ENCODE peak calls at places on chromosomes 1 and 21, in eight cellular contexts. One of them, this sample, is unnamed.

GRCh38 chr1:231387770-231388669 is 34.1 kb downstream of the EGLN1 start:
- DNase-seq in PC-3: peak; percentile 74
- DNase-seq in neural progenitor cell: no peak
- DNase-seq in MM.1S: no peak
- DNase-seq in GM23338: no peak
- DNase-seq in hepatocyte: no peak
- DNase-seq in SK-N-SH: no peak
- DNase-seq in HCT116: no peak
- DNase-seq in this sample: peak; percentile 43

GRCh38 chr1:24861821-24862727 is 68.0 kb downstream of the RUNX3 start:
- DNase-seq in neural progenitor cell: peak; percentile 13
- DNase-seq in MM.1S: no peak
- DNase-seq in HCT116: no peak
- DNase-seq in hepatocyte: peak; percentile 55
- DNase-seq in GM23338: peak; percentile 28
- DNase-seq in SK-N-SH: no peak
- DNase-seq in PC-3: peak; percentile 52
- DNase-seq in this sample: peak; percentile 51

GRCh38 chr1:4657920-4658585 is 3.6 kb downstream of the AJAP1 start:
- DNase-seq in PC-3: no peak
- DNase-seq in GM23338: no peak
- DNase-seq in SK-N-SH: peak; percentile 49
- DNase-seq in hepatocyte: no peak
- DNase-seq in MM.1S: no peak
- DNase-seq in HCT116: no peak
- DNase-seq in neural progenitor cell: peak; percentile 18
- DNase-seq in this sample: no peak

GRCh38 chr1:232377494-232377770 is 252.5 kb downstream of the SIPA1L2 start:
- DNase-seq in GM23338: no peak
- DNase-seq in MM.1S: no peak
- DNase-seq in HCT116: peak; percentile 63
- DNase-seq in hepatocyte: peak; percentile 23
- DNase-seq in neural progenitor cell: no peak
- DNase-seq in PC-3: peak; percentile 74
- DNase-seq in SK-N-SH: no peak
- DNase-seq in this sample: peak; percentile 50

GRCh38 chr21:44881586-44881939 is 8.1 kb upstream of the PTTG1IP start:
- DNase-seq in neural progenitor cell: no peak
- DNase-seq in MM.1S: no peak
- DNase-seq in HCT116: no peak
- DNase-seq in hepatocyte: no peak
- DNase-seq in GM23338: no peak
- DNase-seq in PC-3: no peak
- DNase-seq in SK-N-SH: peak; percentile 10
- DNase-seq in this sample: no peak

GRCh38 chr1:36352910-36353878 is 29.7 kb upstream of the EVA1B start:
- DNase-seq in PC-3: peak; percentile 78
- DNase-seq in HCT116: no peak
- DNase-seq in MM.1S: no peak
- DNase-seq in GM23338: no peak
- DNase-seq in SK-N-SH: no peak
- DNase-seq in hepatocyte: no peak
- DNase-seq in neural progenitor cell: no peak
- DNase-seq in this sample: peak; percentile 90

GRCh38 chr1:151693057-151693651 is 23.4 kb downstream of the CELF3 start:
- DNase-seq in PC-3: peak; percentile 72
- DNase-seq in GM23338: peak; percentile 70
- DNase-seq in hepatocyte: peak; percentile 60
- DNase-seq in neural progenitor cell: peak; percentile 64
- DNase-seq in HCT116: peak; percentile 23
- DNase-seq in MM.1S: no peak
- DNase-seq in SK-N-SH: peak; percentile 72
- DNase-seq in this sample: peak; percentile 65

GRCh38 chr21:25818156-25818950 is 83.6 kb downstream of the GABPA start:
- DNase-seq in SK-N-SH: no peak
- DNase-seq in HCT116: no peak
- DNase-seq in GM23338: peak; percentile 16
- DNase-seq in MM.1S: peak; percentile 18
- DNase-seq in PC-3: no peak
- DNase-seq in hepatocyte: no peak
- DNase-seq in neural progenitor cell: peak; percentile 5
- DNase-seq in this sample: no peak

GRCh38 chr1:74395492-74395891 is 116.9 kb downstream of the LRRC53 start:
- DNase-seq in HCT116: no peak
- DNase-seq in PC-3: no peak
- DNase-seq in SK-N-SH: no peak
- DNase-seq in MM.1S: no peak
- DNase-seq in neural progenitor cell: no peak
- DNase-seq in GM23338: no peak
- DNase-seq in hepatocyte: no peak
- DNase-seq in this sample: peak; percentile 7

GRCh38 chr1:39076127-39076798 is 50.1 kb downstream of the NDUFS5 start:
- DNase-seq in hepatocyte: peak; percentile 44
- DNase-seq in GM23338: no peak
- DNase-seq in HCT116: no peak
- DNase-seq in PC-3: peak; percentile 41
- DNase-seq in SK-N-SH: no peak
- DNase-seq in neural progenitor cell: no peak
- DNase-seq in MM.1S: no peak
- DNase-seq in this sample: peak; percentile 68

GRCh38 chr1:207248544-207249206 is 72.8 kb upstream of the CD55 start:
- DNase-seq in PC-3: no peak
- DNase-seq in MM.1S: no peak
- DNase-seq in neural progenitor cell: no peak
- DNase-seq in HCT116: no peak
- DNase-seq in GM23338: no peak
- DNase-seq in SK-N-SH: no peak
- DNase-seq in hepatocyte: no peak
- DNase-seq in this sample: peak; percentile 32

GRCh38 chr1:200483491-200484143 is 73.8 kb upstream of the ZNF281 start:
- DNase-seq in GM23338: peak; percentile 42
- DNase-seq in SK-N-SH: peak; percentile 28
- DNase-seq in hepatocyte: peak; percentile 82
- DNase-seq in MM.1S: no peak
- DNase-seq in neural progenitor cell: peak; percentile 26
- DNase-seq in HCT116: peak; percentile 91
- DNase-seq in PC-3: peak; percentile 100
- DNase-seq in this sample: peak; percentile 99

GRCh38 chr1:153774780-153775431 is at the start of gene SLC27A3:
- DNase-seq in HCT116: peak; percentile 27
- DNase-seq in hepatocyte: peak; percentile 79
- DNase-seq in neural progenitor cell: peak; percentile 58
- DNase-seq in SK-N-SH: peak; percentile 88
- DNase-seq in GM23338: peak; percentile 64
- DNase-seq in PC-3: peak; percentile 53
- DNase-seq in MM.1S: no peak
- DNase-seq in this sample: no peak

GRCh38 chr1:214281030-214281901 is at the start of gene SMYD2:
- DNase-seq in SK-N-SH: peak; percentile 93
- DNase-seq in HCT116: peak; percentile 36
- DNase-seq in MM.1S: peak; percentile 78
- DNase-seq in hepatocyte: peak; percentile 88
- DNase-seq in PC-3: peak; percentile 77
- DNase-seq in GM23338: peak; percentile 83
- DNase-seq in neural progenitor cell: peak; percentile 78
- DNase-seq in this sample: peak; percentile 87

DNA sequence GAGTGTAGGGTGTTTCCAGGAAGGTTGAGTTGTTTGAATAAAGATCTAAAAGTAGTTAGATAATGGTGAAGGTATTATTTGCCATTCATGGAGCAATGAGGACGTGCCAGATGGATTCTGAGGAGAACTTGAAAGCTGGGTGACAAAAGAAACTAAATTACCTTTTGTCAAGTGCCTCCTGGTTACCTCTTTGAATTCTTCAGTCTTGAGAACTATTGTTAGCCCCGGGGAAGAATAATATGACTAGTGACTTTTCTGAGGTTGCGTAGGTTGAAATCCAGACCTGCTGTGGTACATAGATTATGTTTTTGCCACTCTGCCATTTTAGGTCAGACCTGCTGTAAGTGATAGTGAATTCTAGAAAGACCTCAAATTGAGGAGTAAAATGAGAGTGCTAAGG is 11.5 kb downstream of the LAMC1 start:
- DNase-seq in MM.1S: no peak
- DNase-seq in HCT116: no peak
- DNase-seq in SK-N-SH: no peak
- DNase-seq in hepatocyte: no peak
- DNase-seq in PC-3: no peak
- DNase-seq in neural progenitor cell: no peak
- DNase-seq in GM23338: no peak
- DNase-seq in this sample: no peak
- H3K79me2 ChIP-seq in MM.1S: no peaks in the 10 kb centered on the region
- H3K79me2 ChIP-seq in HCT116: peaks cover 74% of the 10 kb centered on the region
- H3K79me2 ChIP-seq in SK-N-SH: peaks cover 100% of the 10 kb centered on the region
- H3K79me2 ChIP-seq in hepatocyte: peaks cover 98% of the 10 kb centered on the region
- H3K79me2 ChIP-seq in PC-3: peaks cover 93% of the 10 kb centered on the region
- H3K79me2 ChIP-seq in neural progenitor cell: peaks cover 65% of the 10 kb centered on the region
- H3K79me2 ChIP-seq in GM23338: peaks cover 65% of the 10 kb centered on the region
- H3K79me2 ChIP-seq in this sample: peaks cover 100% of the 10 kb centered on the region

GRCh38 chr1:230107941-230108340 is 40.9 kb downstream of the GALNT2 start:
- DNase-seq in SK-N-SH: no peak
- DNase-seq in MM.1S: no peak
- DNase-seq in neural progenitor cell: no peak
- DNase-seq in GM23338: no peak
- DNase-seq in hepatocyte: no peak
- DNase-seq in PC-3: no peak
- DNase-seq in HCT116: no peak
- DNase-seq in this sample: no peak

GRCh38 chr1:230104395-230105244 is 37.6 kb downstream of the GALNT2 start:
- DNase-seq in MM.1S: peak; percentile 84
- DNase-seq in HCT116: peak; percentile 94
- DNase-seq in PC-3: peak; percentile 100
- DNase-seq in neural progenitor cell: peak; percentile 27
- DNase-seq in SK-N-SH: no peak
- DNase-seq in GM23338: peak; percentile 45
- DNase-seq in hepatocyte: peak; percentile 94
- DNase-seq in this sample: peak; percentile 100

GRCh38 chr1:230103341-230104173 is 36.5 kb downstream of the GALNT2 start:
- DNase-seq in MM.1S: peak; percentile 59
- DNase-seq in PC-3: peak; percentile 45
- DNase-seq in neural progenitor cell: no peak
- DNase-seq in SK-N-SH: no peak
- DNase-seq in HCT116: no peak
- DNase-seq in GM23338: no peak
- DNase-seq in hepatocyte: no peak
- DNase-seq in this sample: peak; percentile 63

GRCh38 chr1:230105245-230105753 is 38.3 kb downstream of the GALNT2 start:
- DNase-seq in HCT116: no peak
- DNase-seq in MM.1S: no peak
- DNase-seq in hepatocyte: no peak
- DNase-seq in PC-3: no peak
- DNase-seq in neural progenitor cell: no peak
- DNase-seq in GM23338: no peak
- DNase-seq in SK-N-SH: no peak
- DNase-seq in this sample: no peak

GRCh38 chr1:230105754-230106625 is 39.0 kb downstream of the GALNT2 start:
- DNase-seq in SK-N-SH: no peak
- DNase-seq in GM23338: no peak
- DNase-seq in PC-3: peak; percentile 99
- DNase-seq in neural progenitor cell: no peak
- DNase-seq in hepatocyte: peak; percentile 73
- DNase-seq in HCT116: peak; percentile 36
- DNase-seq in MM.1S: peak; percentile 34
- DNase-seq in this sample: peak; percentile 95
- TF ChIP-seq EZH2phosphoT487 in SK-N-SH: no peak
- TF ChIP-seq EZH2phosphoT487 in GM23338: no peak
- TF ChIP-seq EZH2phosphoT487 in PC-3: no peak
- TF ChIP-seq EZH2phosphoT487 in neural progenitor cell: no peak
- TF ChIP-seq EZH2phosphoT487 in hepatocyte: no peak
- TF ChIP-seq EZH2phosphoT487 in HCT116: no peak
- TF ChIP-seq EZH2phosphoT487 in MM.1S: no peak
- TF ChIP-seq EZH2phosphoT487 in this sample: no peak

GRCh38 chr1:12441414-12442105 is 176.4 kb downstream of the DHRS3 start:
- DNase-seq in PC-3: no peak
- DNase-seq in HCT116: no peak
- DNase-seq in neural progenitor cell: no peak
- DNase-seq in GM23338: no peak
- DNase-seq in SK-N-SH: no peak
- DNase-seq in hepatocyte: no peak
- DNase-seq in MM.1S: no peak
- DNase-seq in this sample: no peak
- H3K27me3 ChIP-seq in PC-3: no peaks in the 10 kb centered on the region
- H3K27me3 ChIP-seq in HCT116: no peaks in the 10 kb centered on the region
- H3K27me3 ChIP-seq in neural progenitor cell: no peaks in the 10 kb centered on the region
- H3K27me3 ChIP-seq in GM23338: no peaks in the 10 kb centered on the region
- H3K27me3 ChIP-seq in SK-N-SH: no peaks in the 10 kb centered on the region
- H3K27me3 ChIP-seq in hepatocyte: no peaks in the 10 kb centered on the region
- H3K27me3 ChIP-seq in MM.1S: peaks cover 3% of the 10 kb centered on the region
- H3K27me3 ChIP-seq in this sample: no peaks in the 10 kb centered on the region

DNA sequence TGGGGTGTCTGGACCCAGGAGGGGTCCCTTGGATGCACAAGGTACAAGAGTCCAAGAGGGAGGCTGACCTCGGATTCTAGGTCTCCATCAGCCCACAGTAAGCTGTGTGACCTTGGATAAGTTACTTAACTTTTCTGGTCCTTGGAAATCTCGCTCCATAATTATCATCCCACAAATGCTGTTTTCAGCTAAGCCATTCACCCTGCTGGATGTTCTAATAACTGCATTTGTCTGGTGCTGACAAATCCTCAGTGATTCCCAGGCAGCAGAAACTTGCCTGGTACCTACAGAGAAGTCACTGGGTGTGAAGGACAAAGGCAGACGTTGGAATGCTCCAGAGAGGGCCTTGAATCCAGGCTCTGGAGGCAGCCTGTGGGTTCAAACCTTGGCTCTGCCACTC is 89.7 kb downstream of the IGSF21 start:
- DNase-seq in neural progenitor cell: no peak
- DNase-seq in MM.1S: no peak
- DNase-seq in hepatocyte: no peak
- DNase-seq in SK-N-SH: no peak
- DNase-seq in GM23338: no peak
- DNase-seq in PC-3: no peak
- DNase-seq in HCT116: no peak
- DNase-seq in this sample: peak; percentile 10
- H3K79me2 ChIP-seq in neural progenitor cell: no peaks in the 10 kb centered on the region
- H3K79me2 ChIP-seq in MM.1S: no peaks in the 10 kb centered on the region
- H3K79me2 ChIP-seq in hepatocyte: no peaks in the 10 kb centered on the region
- H3K79me2 ChIP-seq in SK-N-SH: no peaks in the 10 kb centered on the region
- H3K79me2 ChIP-seq in GM23338: no peaks in the 10 kb centered on the region
- H3K79me2 ChIP-seq in PC-3: no peaks in the 10 kb centered on the region
- H3K79me2 ChIP-seq in HCT116: no peaks in the 10 kb centered on the region
- H3K79me2 ChIP-seq in this sample: no peaks in the 10 kb centered on the region

GRCh38 chr1:243447342-243447741 is 191.5 kb downstream of the SDCCAG8 start:
- DNase-seq in PC-3: peak; percentile 42
- DNase-seq in MM.1S: no peak
- DNase-seq in hepatocyte: no peak
- DNase-seq in HCT116: no peak
- DNase-seq in neural progenitor cell: no peak
- DNase-seq in SK-N-SH: no peak
- DNase-seq in GM23338: no peak
- DNase-seq in this sample: peak; percentile 83
- TF ChIP-seq EZH2phosphoT487 in PC-3: no peak
- TF ChIP-seq EZH2phosphoT487 in MM.1S: no peak
- TF ChIP-seq EZH2phosphoT487 in hepatocyte: no peak
- TF ChIP-seq EZH2phosphoT487 in HCT116: no peak
- TF ChIP-seq EZH2phosphoT487 in neural progenitor cell: no peak
- TF ChIP-seq EZH2phosphoT487 in SK-N-SH: no peak
- TF ChIP-seq EZH2phosphoT487 in GM23338: no peak
- TF ChIP-seq EZH2phosphoT487 in this sample: no peak

GRCh38 chr1:222970040-222970439 is 155.2 kb downstream of the DISP1 start:
- DNase-seq in hepatocyte: no peak
- DNase-seq in PC-3: no peak
- DNase-seq in neural progenitor cell: no peak
- DNase-seq in MM.1S: no peak
- DNase-seq in GM23338: no peak
- DNase-seq in HCT116: no peak
- DNase-seq in SK-N-SH: no peak
- DNase-seq in this sample: no peak
- H3K27me3 ChIP-seq in hepatocyte: no peaks in the 10 kb centered on the region
- H3K27me3 ChIP-seq in PC-3: no peaks in the 10 kb centered on the region
- H3K27me3 ChIP-seq in neural progenitor cell: no peaks in the 10 kb centered on the region
- H3K27me3 ChIP-seq in MM.1S: no peaks in the 10 kb centered on the region
- H3K27me3 ChIP-seq in GM23338: no peaks in the 10 kb centered on the region
- H3K27me3 ChIP-seq in HCT116: no peaks in the 10 kb centered on the region
- H3K27me3 ChIP-seq in SK-N-SH: no peaks in the 10 kb centered on the region
- H3K27me3 ChIP-seq in this sample: no peaks in the 10 kb centered on the region